ENCODE peak calls at places on chromosomes 2 and 18, in five cellular contexts. L is thyroid gland, A is choroid plexus epithelial cell, E is astrocyte, G is AG09309. I is an unnamed sample.

GRCh38 chr2:182101263-182101662 is 115.6 kb downstream of the PPP1R1C start:
- DNase-seq in L (no peak), A (no peak), E (no peak), G (no peak), I (peak; percentile 4)

GRCh38 chr18:45920367-45920766 is 46.8 kb downstream of the EPG5 start:
- DNase-seq in G (peak; percentile 73), E (peak; percentile 51), L (peak; percentile 91), A (peak; percentile 72), I (peak; percentile 86)

GRCh38 chr2:30318987-30319782 is 87.9 kb downstream of the LBH start:
- DNase-seq in E (no peak), A (no peak), L (no peak), G (no peak), I (no peak)

GRCh38 chr2:213848631-213849030 is 562.2 kb upstream of the VWC2L start:
- DNase-seq in A (peak; percentile 16), E (peak; percentile 78), L (no peak), G (peak; percentile 10), I (peak; percentile 0)

GRCh38 chr2:62038980-62039771 is 133.7 kb downstream of the COMMD1 start:
- DNase-seq in G (peak; percentile 34), E (peak; percentile 67), A (peak; percentile 83), L (no peak), I (peak; percentile 84)

GRCh38 chr2:240455227-240455718 is 19.8 kb downstream of the GPC1 start:
- DNase-seq in G (no peak), A (no peak), L (no peak), E (no peak), I (no peak)

GRCh38 chr2:182068811-182069210 is 83.2 kb downstream of the PPP1R1C start:
- DNase-seq in A (peak; percentile 40), E (no peak), L (no peak), G (no peak), I (peak; percentile 13)

GRCh38 chr2:230974096-230974913 is 21.6 kb upstream of the SPATA3 start:
- DNase-seq in G (peak; percentile 40), E (peak; percentile 92), L (no peak), A (peak; percentile 96), I (peak; percentile 67)

GRCh38 chr18:59763541-59764136 is 66.4 kb upstream of the CCBE1 start:
- DNase-seq in G (no peak), L (no peak), E (no peak), A (no peak), I (no peak)

GRCh38 chr18:904135-905090 is at the start of gene ADCYAP1:
- DNase-seq in E (no peak), G (no peak), L (no peak), A (peak; percentile 19), I (peak; percentile 21)

GRCh38 chr2:185921048-185921756 is 182.6 kb downstream of the FSIP2 start:
- DNase-seq in L (no peak), E (no peak), G (no peak), A (peak; percentile 0), I (no peak)

GRCh38 chr2:368386-368785 is 80.5 kb upstream of the ALKAL2 start:
- DNase-seq in G (no peak), A (no peak), E (no peak), L (no peak), I (no peak)

GRCh38 chr2:226985227-226985946 is 149.5 kb downstream of the RHBDD1 start:
- DNase-seq in A (peak; percentile 93), E (peak; percentile 44), L (peak; percentile 38), G (peak; percentile 57), I (peak; percentile 88)

GRCh38 chr18:54671291-54671881 is 80.3 kb downstream of the DYNAP start:
- DNase-seq in L (no peak), A (peak; percentile 69), G (no peak), E (peak; percentile 13), I (peak; percentile 63)

GRCh38 chr2:234479465-234479864 is 17.4 kb downstream of the ARL4C start:
- DNase-seq in E (no peak), G (no peak), L (no peak), A (no peak), I (no peak)

GRCh38 chr2:163610817-163611556 is 124.8 kb downstream of the FIGN start:
- DNase-seq in E (no peak), A (no peak), L (no peak), G (no peak), I (no peak)

GRCh38 chr18:62404881-62405280 is 79.8 kb downstream of the TNFRSF11A start:
- DNase-seq in E (no peak), A (no peak), L (no peak), G (no peak), I (no peak)

GRCh38 chr18:77544792-77545191 is 295.1 kb downstream of the GALR1 start:
- DNase-seq in L (no peak), G (no peak), A (no peak), E (no peak), I (no peak)

GRCh38 chr2:14554829-14555580 is 77.5 kb upstream of the LRATD1 start:
- DNase-seq in A (no peak), E (no peak), G (no peak), L (no peak), I (no peak)

GRCh38 chr18:23871410-23871809 is 143.1 kb upstream of the TTC39C start:
- DNase-seq in E (peak; percentile 42), G (no peak), L (no peak), A (peak; percentile 10), I (peak; percentile 53)

GRCh38 chr2:40279001-40279400 is 172.9 kb downstream of the SLC8A1 start:
- DNase-seq in G (no peak), A (peak; percentile 11), E (no peak), L (no peak), I (no peak)

GRCh38 chr2:40281021-40281940 is 170.6 kb downstream of the SLC8A1 start:
- DNase-seq in G (peak; percentile 84), E (peak; percentile 89), A (peak; percentile 73), L (peak; percentile 37), I (peak; percentile 64)

GRCh38 chr2:40282428-40282827 is 169.5 kb downstream of the SLC8A1 start:
- DNase-seq in A (no peak), G (no peak), E (no peak), L (no peak), I (peak; percentile 39)

GRCh38 chr2:40276076-40276475 is 175.8 kb downstream of the SLC8A1 start:
- DNase-seq in G (no peak), L (no peak), A (no peak), E (no peak), I (no peak)

GRCh38 chr2:40279479-40279878 is 172.4 kb downstream of the SLC8A1 start:
- DNase-seq in G (no peak), A (no peak), L (no peak), E (no peak), I (no peak)
- H3K4me3 ChIP-seq in G (no peak overlapping the region), A (no peak overlapping the region), L (no peak overlapping the region), E (no peak overlapping the region), I (no peak overlapping the region)

GRCh38 chr2:199467462-199467822 is 9.7 kb upstream of the SATB2 start:
- DNase-seq in G (no peak), L (no peak), A (no peak), E (no peak), I (no peak)

GRCh38 chr2:199470361-199470671 is 12.6 kb upstream of the SATB2 start:
- DNase-seq in G (no peak), E (no peak), A (no peak), L (no peak), I (no peak)

GRCh38 chr2:199469514-199470360 is 12.0 kb upstream of the SATB2 start:
- DNase-seq in G (no peak), A (no peak), E (no peak), L (no peak), I (no peak)

GRCh38 chr2:199466704-199467461 is 9.1 kb upstream of the SATB2 start:
- DNase-seq in G (no peak), A (no peak), E (no peak), L (no peak), I (no peak)

GRCh38 chr2:199468561-199469513 is 11.1 kb upstream of the SATB2 start:
- DNase-seq in A (no peak), G (no peak), E (no peak), L (no peak), I (no peak)
- TF ChIP-seq CTCF in A (no peak), G (no peak), E (no peak), L (no peak), I (no peak)

DNA sequence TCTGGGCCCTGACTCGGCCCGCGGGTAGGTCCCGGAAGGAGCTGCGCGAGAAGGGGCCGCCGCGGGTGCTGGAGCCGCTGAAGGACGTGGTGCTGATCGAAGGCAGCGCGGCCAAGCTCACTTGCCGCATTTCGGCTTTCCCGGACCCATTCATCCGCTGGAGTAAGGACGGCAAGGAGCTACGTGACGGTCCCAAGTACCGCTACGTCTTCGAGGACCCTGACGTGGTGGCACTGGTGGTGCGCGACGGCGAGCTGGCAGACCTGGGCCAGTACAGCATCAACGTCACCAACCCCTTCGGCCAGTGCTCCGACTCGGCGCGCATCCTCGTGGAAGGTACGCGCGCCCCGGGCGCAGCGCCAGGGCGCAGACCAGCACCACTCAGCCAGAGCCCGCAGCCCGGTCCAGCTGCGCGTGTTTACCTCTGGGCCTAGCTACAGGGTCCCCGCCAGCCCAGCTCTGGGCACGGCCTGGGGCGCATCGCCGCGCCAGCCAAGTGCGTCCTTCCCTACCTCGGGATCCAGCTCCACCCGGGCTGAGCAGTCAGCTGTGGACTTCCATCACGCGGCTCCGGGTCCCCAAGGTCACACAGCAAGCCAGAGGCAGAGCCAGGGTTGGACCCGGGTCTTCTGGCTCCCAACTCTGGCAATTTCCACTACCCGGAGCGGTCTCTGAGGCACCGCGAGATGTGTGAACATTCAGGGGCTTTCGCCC is 1.8 kb upstream of the GMPPA start:
- DNase-seq in A (peak; percentile 28), E (peak; percentile 35), L (peak; percentile 66), G (no peak), I (no peak)
- H3K4me3 ChIP-seq in A (no peak overlapping the region), E (peak overlapping the region; percentile 92), L (peak overlapping the region; percentile 73), G (no peak overlapping the region), I (peak overlapping the region; percentile 90)

GRCh38 chr18:21597616-21598015 is 2.9 kb downstream of the ESCO1 start:
- DNase-seq in G (no peak), A (no peak), E (no peak), L (no peak), I (no peak)

GRCh38 chr18:21602302-21602592 is 1.7 kb upstream of the ESCO1 start:
- DNase-seq in L (no peak), A (no peak), G (no peak), E (no peak), I (no peak)

GRCh38 chr18:21600526-21601410 is at the start of gene ESCO1:
- DNase-seq in G (peak; percentile 94), E (peak; percentile 97), L (peak; percentile 99), A (peak; percentile 99), I (peak; percentile 99)

GRCh38 chr18:21598726-21599584 is 1.5 kb downstream of the ESCO1 start:
- DNase-seq in E (no peak), G (no peak), A (no peak), L (no peak), I (peak; percentile 11)

DNA sequence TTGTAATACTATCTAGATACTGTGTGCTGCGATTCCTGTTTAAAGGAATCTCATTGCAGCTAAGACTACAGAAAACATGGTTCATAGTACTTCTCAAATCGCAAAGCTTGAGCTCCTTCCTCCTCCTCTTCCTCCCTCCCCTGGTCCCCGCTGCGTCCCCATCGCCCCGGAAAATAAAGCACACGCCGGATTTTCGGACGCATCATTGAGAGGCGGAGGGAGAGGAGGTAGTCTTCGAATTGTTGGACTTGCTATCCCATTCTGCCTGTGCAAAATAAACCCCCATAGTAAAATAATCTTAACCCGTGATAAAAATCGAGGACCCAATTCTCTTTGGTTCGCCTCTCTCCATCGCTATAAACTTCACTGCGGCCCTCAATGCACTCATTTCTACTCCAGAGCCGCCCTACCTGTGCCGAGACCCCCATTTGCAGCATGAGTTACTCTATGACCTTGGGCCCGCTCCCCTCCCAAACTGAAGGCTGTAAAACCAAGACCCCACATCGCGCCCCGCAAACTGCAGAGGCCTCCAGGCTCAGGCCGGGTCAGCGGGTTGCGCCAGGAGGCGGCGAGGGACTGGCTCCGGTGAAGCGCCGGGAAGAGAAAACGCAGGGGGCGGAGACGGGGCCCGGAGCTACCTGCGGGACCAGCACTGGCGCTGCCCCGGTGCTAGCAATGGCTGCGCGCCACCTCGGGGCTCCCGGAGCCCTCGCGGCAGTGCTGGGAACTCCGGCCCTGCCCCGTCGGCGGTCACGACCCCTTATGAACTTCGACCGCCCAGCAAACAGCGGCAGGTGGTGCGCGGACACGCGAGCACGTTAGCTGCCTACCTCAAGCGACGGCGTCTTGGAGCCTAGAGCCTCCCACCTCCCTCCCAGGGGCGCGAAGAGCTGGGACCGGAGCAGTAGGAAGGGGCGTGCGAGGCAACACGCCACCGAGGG is 649 bp downstream of the ESCO1 start:
- DNase-seq in E (no peak), G (no peak), A (peak; percentile 12), L (peak; percentile 80), I (peak; percentile 7)
- TF ChIP-seq CTCF in E (no peak), G (peak; percentile 3), A (peak; percentile 13), L (no peak), I (no peak)

I was measured in fibroblast of pulmonary artery.